ENCODE peak calls at places on chromosomes 7 and 10, in five cellular contexts. W is K562, S is left lung, U is H1, M is kidney. F is an unnamed sample.

GRCh38 chr7:80288175-80289122 is 153.8 kb downstream of the GNAI1 start:
- DNase-seq in W (no peak), S (no peak), U (no peak), M (no peak), F (no peak)

GRCh38 chr10:76206797-76207352 is 775.5 kb downstream of the LRMDA start:
- DNase-seq in W (no peak), S (no peak), U (no peak), M (no peak), F (no peak)

GRCh38 chr10:86522385-86522855 is 828 bp upstream of the WAPL start:
- DNase-seq in W (peak; percentile 12), S (no peak), U (no peak), M (no peak), F (no peak)

GRCh38 chr10:100888957-100889356 is 23.8 kb upstream of the SLF2 start:
- DNase-seq in W (no peak), S (no peak), U (no peak), M (no peak), F (no peak)

GRCh38 chr10:11871470-11871869 is 48.3 kb downstream of the PROSER2 start:
- DNase-seq in W (peak; percentile 67), S (no peak), U (no peak), M (no peak), F (no peak)

GRCh38 chr10:52566471-52567246 is 205.9 kb downstream of the MBL2 start:
- DNase-seq in W (no peak), S (no peak), U (no peak), M (no peak), F (no peak)

GRCh38 chr10:112793197-112793921 is 156.7 kb upstream of the TCF7L2 start:
- DNase-seq in W (no peak), S (no peak), U (peak; percentile 38), M (no peak), F (no peak)

GRCh38 chr7:12565873-12566272 is 4.6 kb upstream of the SCIN start:
- DNase-seq in W (no peak), S (no peak), U (no peak), M (no peak), F (no peak)

GRCh38 chr7:69787736-69788431 is 189.6 kb downstream of the AUTS2 start:
- DNase-seq in W (no peak), S (no peak), U (no peak), M (no peak), F (no peak)

GRCh38 chr10:7950981-7951847 is 103.3 kb upstream of the GATA3 start:
- DNase-seq in W (no peak), S (no peak), U (no peak), M (no peak), F (no peak)

GRCh38 chr7:50650057-50650664 is 85.0 kb upstream of the DDC start:
- DNase-seq in W (no peak), S (no peak), U (no peak), M (no peak), F (no peak)

GRCh38 chr7:102454423-102454822 is 10.2 kb downstream of the ALKBH4 start:
- DNase-seq in W (no peak), S (no peak), U (no peak), M (peak; percentile 72), F (no peak)

GRCh38 chr10:97234403-97234802 is 48.6 kb upstream of the SLIT1 start:
- DNase-seq in W (peak; percentile 32), S (no peak), U (no peak), M (no peak), F (no peak)

GRCh38 chr10:36583690-36584089 is 541.7 kb upstream of the ANKRD30A start:
- DNase-seq in W (no peak), S (no peak), U (no peak), M (no peak), F (no peak)

GRCh38 chr10:96840841-96841518 is 8.9 kb downstream of the LCOR start:
- DNase-seq in W (peak; percentile 62), S (no peak), U (no peak), M (no peak), F (no peak)

GRCh38 chr10:131001438-131001837 is 310.1 kb downstream of the TCERG1L start:
- DNase-seq in W (no peak), S (no peak), U (no peak), M (no peak), F (no peak)

GRCh38 chr7:151408839-151409554 is 841 bp downstream of the WDR86 start:
- DNase-seq in W (no peak), S (peak; percentile 76), U (peak; percentile 75), M (peak; percentile 81), F (peak; percentile 58)

GRCh38 chr10:95201736-95202135 is 7.7 kb downstream of the ACSM6 start:
- DNase-seq in W (peak; percentile 14), S (no peak), U (no peak), M (no peak), F (no peak)

GRCh38 chr10:77702166-77702565 is 64.6 kb upstream of the KCNMA1 start:
- DNase-seq in W (no peak), S (no peak), U (no peak), M (no peak), F (no peak)

GRCh38 chr7:30549933-30550493 is 44.7 kb upstream of the GARS1 start:
- DNase-seq in W (peak; percentile 41), S (no peak), U (no peak), M (no peak), F (no peak)

GRCh38 chr10:114283091-114283490 is 44.0 kb downstream of the VWA2 start:
- DNase-seq in W (no peak), S (no peak), U (no peak), M (peak; percentile 29), F (no peak)

GRCh38 chr10:120578890-120579289 is 121.9 kb downstream of the PLPP4 start:
- DNase-seq in W (no peak), S (no peak), U (no peak), M (no peak), F (no peak)

GRCh38 chr10:120582753-120583152 is 125.7 kb downstream of the PLPP4 start:
- DNase-seq in W (no peak), S (no peak), U (no peak), M (no peak), F (no peak)

GRCh38 chr10:120583424-120584108 is 126.5 kb downstream of the PLPP4 start:
- DNase-seq in W (no peak), S (no peak), U (no peak), M (no peak), F (no peak)

GRCh38 chr10:120580651-120581259 is 123.7 kb downstream of the PLPP4 start:
- DNase-seq in W (no peak), S (no peak), U (no peak), M (no peak), F (no peak)

DNA sequence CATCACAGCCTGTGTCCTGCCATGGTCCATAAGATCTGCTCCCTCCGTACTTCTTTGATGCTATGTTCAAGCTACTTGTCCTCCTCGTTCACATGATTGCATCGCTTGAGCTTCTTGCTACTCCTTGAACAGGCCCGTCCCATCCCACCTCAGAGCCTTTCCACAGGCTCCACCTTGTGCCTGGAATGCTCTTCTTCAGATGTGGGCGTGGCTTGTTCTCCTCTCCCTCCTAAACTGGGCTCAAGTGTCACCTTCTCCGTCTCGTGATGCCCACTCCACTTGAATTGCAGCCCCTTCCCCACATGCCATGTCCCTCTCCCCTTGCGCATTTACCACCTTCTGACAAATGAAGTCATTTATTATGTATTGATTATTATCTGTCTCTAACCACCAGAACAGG is 124.5 kb downstream of the PLPP4 start:
- DNase-seq in W (peak; percentile 1), S (no peak), U (no peak), M (no peak), F (no peak)
- TF ChIP-seq CTCF in W (no peak), S (no peak), U (peak; percentile 47), M (no peak), F (no peak)

GRCh38 chr10:28733245-28733644 is 55.9 kb downstream of the BAMBI start:
- DNase-seq in W (no peak), S (no peak), U (no peak), M (no peak), F (no peak)

GRCh38 chr10:28734940-28735759 is 57.8 kb downstream of the BAMBI start:
- DNase-seq in W (peak; percentile 87), S (no peak), U (no peak), M (no peak), F (no peak)

GRCh38 chr10:28733647-28734046 is 56.3 kb downstream of the BAMBI start:
- DNase-seq in W (no peak), S (no peak), U (no peak), M (no peak), F (no peak)

GRCh38 chr10:28737096-28737495 is 59.8 kb downstream of the BAMBI start:
- DNase-seq in W (no peak), S (no peak), U (no peak), M (no peak), F (no peak)

DNA sequence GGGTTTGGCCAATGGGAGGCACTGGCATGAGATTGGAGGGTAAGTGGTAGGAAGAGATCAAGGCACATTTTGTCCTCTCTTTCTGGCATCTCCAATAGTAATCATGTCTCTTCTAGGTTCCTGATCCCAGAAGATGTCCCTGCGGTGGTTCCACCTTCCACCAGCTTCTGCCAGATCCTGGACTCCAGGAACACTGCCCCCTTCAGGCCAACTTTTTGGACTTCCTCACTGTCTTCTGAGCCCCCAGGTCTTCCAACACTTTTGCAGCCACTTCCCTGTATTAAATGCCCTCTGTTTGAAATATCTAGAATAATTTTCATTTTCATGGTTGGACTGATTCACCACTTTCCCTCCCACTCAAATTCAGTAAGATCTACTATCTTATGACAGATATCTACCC is 60.9 kb downstream of the BAMBI start:
- DNase-seq in W (peak; percentile 76), S (no peak), U (peak; percentile 59), M (no peak), F (no peak)
- TF ChIP-seq CTCF in W (peak; percentile 66), S (no peak), U (peak; percentile 49), M (no peak), F (no peak)

GRCh38 chr10:44853148-44853734 is 57.9 kb upstream of the TMEM72 start:
- DNase-seq in W (no peak), S (no peak), U (no peak), M (no peak), F (no peak)
- TF ChIP-seq CTCF in W (no peak), S (no peak), U (peak; percentile 50), M (peak; percentile 29), F (no peak)

GRCh38 chr7:83001362-83002040 is 161.2 kb downstream of the PCLO start:
- DNase-seq in W (no peak), S (no peak), U (no peak), M (no peak), F (no peak)

GRCh38 chr7:83005410-83005809 is 157.3 kb downstream of the PCLO start:
- DNase-seq in W (peak; percentile 3), S (no peak), U (no peak), M (no peak), F (no peak)
- TF ChIP-seq CTCF in W (no peak), S (no peak), U (peak; percentile 37), M (no peak), F (no peak)